ENCODE peak calls at places on chromosomes 4 and X, in five cellular contexts. C, D, M, S and U are unnamed samples. For H3K36me3 and H3K4me1, the result is how much of the 10 kb centered on the place peaks cover.

GRCh38 chrX:119729408-119730201 is 28.8 kb upstream of the SOWAHD start:
- DNase-seq in M (peak), D (peak), S (peak), C (peak), U (peak)

GRCh38 chr4:24372915-24373314 is 211.4 kb downstream of the DHX15 start:
- DNase-seq in M (no peak), D (no peak), C (no peak), S (no peak), U (no peak)

GRCh38 chrX:119181491-119181890 is 53.9 kb upstream of the KIAA1210 start:
- DNase-seq in S (no peak), C (no peak), D (peak), M (no peak), U (no peak)

GRCh38 chrX:12269484-12269883 is 131.2 kb downstream of the FRMPD4 start:
- DNase-seq in M (no peak), D (no peak), S (no peak), C (no peak), U (no peak)

GRCh38 chr4:5206391-5206790 is 155.1 kb downstream of the STK32B start:
- DNase-seq in S (no peak), C (peak), M (peak), D (no peak), U (peak)

GRCh38 chrX:153593811-153594500 is 5.0 kb downstream of the CCNQ start:
- DNase-seq in S (no peak), M (no peak), D (no peak), C (no peak), U (no peak)

GRCh38 chrX:83509246-83509801 is 1.2 kb downstream of the POU3F4 start:
- DNase-seq in S (no peak), D (no peak), C (no peak), M (no peak), U (no peak)

GRCh38 chr4:10134141-10134540 is 17.5 kb upstream of the WDR1 start:
- DNase-seq in D (no peak), S (no peak), M (no peak), C (no peak), U (no peak)

GRCh38 chrX:43589735-43590515 is 66.2 kb upstream of the MAOA start:
- DNase-seq in M (no peak), D (no peak), C (no peak), S (no peak), U (no peak)

GRCh38 chr4:75376543-75376942 is 137.7 kb downstream of the RCHY1 start:
- DNase-seq in C (no peak), D (no peak), M (no peak), S (no peak), U (no peak)

GRCh38 chr4:188399834-188400233 is 260.6 kb downstream of the TRIML1 start:
- DNase-seq in S (no peak), C (no peak), M (no peak), D (no peak), U (no peak)

GRCh38 chr4:8545439-8545765 is 34.8 kb upstream of the GPR78 start:
- DNase-seq in S (no peak), D (no peak), M (no peak), C (no peak), U (no peak)

GRCh38 chr4:147837435-147837834 is 105.5 kb downstream of the ARHGAP10 start:
- DNase-seq in C (no peak), M (no peak), S (no peak), D (no peak), U (no peak)

GRCh38 chr4:159765402-159765801 is 662.5 kb downstream of the RAPGEF2 start:
- DNase-seq in S (no peak), M (no peak), D (no peak), C (no peak), U (no peak)

GRCh38 chr4:159766241-159766640 is 663.4 kb downstream of the RAPGEF2 start:
- DNase-seq in S (no peak), D (no peak), C (no peak), M (no peak), U (no peak)

GRCh38 chr4:159770969-159771368 is 668.1 kb downstream of the RAPGEF2 start:
- DNase-seq in D (no peak), C (no peak), S (no peak), M (no peak), U (no peak)

GRCh38 chr4:159768011-159768410 is 665.1 kb downstream of the RAPGEF2 start:
- DNase-seq in C (no peak), S (no peak), D (no peak), M (no peak), U (no peak)

GRCh38 chr4:159770398-159770797 is 667.5 kb downstream of the RAPGEF2 start:
- DNase-seq in D (no peak), M (no peak), S (no peak), C (no peak), U (no peak)
- H3K36me3 ChIP-seq in D (under half), M (under half), S (under half), C (under half), U (under half)

GRCh38 chrX:25006586-25007058 is 9.1 kb downstream of the ARX start:
- DNase-seq in C (no peak), D (no peak), M (no peak), S (no peak), U (no peak)
- H3K4me1 ChIP-seq in C (under half), D (under half), M (under half), S (under half), U (under half)

GRCh38 chr4:1578301-1578781 is 105.8 kb downstream of the FAM53A start:
- DNase-seq in S (no peak), C (peak), M (no peak), D (peak), U (no peak)
- H3K27ac ChIP-seq in S (no peak), C (no peak), M (no peak), D (no peak), U (no peak)

GRCh38 chrX:24392709-24393108 is 32.3 kb downstream of the SUPT20HL1 start:
- DNase-seq in S (no peak), C (peak), M (no peak), D (no peak), U (peak)

GRCh38 chrX:24391843-24392242 is 31.4 kb downstream of the SUPT20HL1 start:
- DNase-seq in C (no peak), M (no peak), S (no peak), D (no peak), U (no peak)

GRCh38 chrX:24391362-24391761 is 30.9 kb downstream of the SUPT20HL1 start:
- DNase-seq in D (no peak), M (no peak), C (no peak), S (no peak), U (no peak)

DNA sequence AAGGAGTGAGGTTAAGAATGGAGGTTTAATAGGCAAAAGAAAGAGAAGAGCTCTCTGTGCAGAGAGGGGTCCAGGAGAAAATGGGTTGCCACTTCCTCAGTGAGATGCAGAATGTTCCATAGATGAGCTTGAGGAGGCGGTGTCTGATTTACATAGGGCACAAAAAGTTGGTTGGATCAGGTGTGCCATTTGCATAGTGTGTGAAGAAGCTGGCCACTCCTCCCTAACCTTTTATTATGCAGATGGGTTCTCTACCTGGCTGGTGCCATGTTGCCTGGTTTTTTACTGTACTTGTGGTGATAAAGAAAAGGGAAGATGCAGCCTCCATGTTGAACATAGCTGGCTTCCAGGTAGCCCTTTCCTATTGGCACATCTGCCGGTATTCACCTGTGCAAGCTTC is 27.3 kb downstream of the SUPT20HL1 start:
- DNase-seq in M (no peak), D (no peak), S (no peak), C (no peak), U (no peak)
- H3K36me3 ChIP-seq in M (under half), D (under half), S (under half), C (under half), U (under half)